ENCODE peak calls at places on chromosomes 2 and 18, in five cellular contexts. X is K562, Q is uterus, Z is spleen, I is stomach. W is an unnamed sample.

GRCh38 chr2:164808776-164809175 is 32.8 kb downstream of the COBLL1 start:
- DNase-seq in Q (no peak), X (no peak), I (no peak), Z (no peak), W (no peak)

GRCh38 chr18:70333757-70334156 is 44.9 kb downstream of the SOCS6 start:
- DNase-seq in X (no peak), Z (no peak), Q (no peak), I (no peak), W (no peak)

GRCh38 chr2:236345081-236345714 is 81.0 kb upstream of the ASB18 start:
- DNase-seq in Q (no peak), I (no peak), X (no peak), Z (no peak), W (peak)

GRCh38 chr18:55839350-55839749 is 251.4 kb upstream of the TCF4 start:
- DNase-seq in Q (no peak), I (no peak), Z (no peak), X (no peak), W (no peak)

GRCh38 chr2:84919885-84920580 is 14.6 kb downstream of the TMSB10 start:
- DNase-seq in Z (no peak), Q (peak), I (no peak), X (peak), W (peak)

GRCh38 chr2:133780099-133780996 is 212.1 kb upstream of the NCKAP5 start:
- DNase-seq in I (peak), X (peak), Q (no peak), Z (no peak), W (peak)

GRCh38 chr18:73979742-73980141 is 167.9 kb downstream of the FBXO15 start:
- DNase-seq in X (no peak), Q (no peak), Z (no peak), I (no peak), W (no peak)

GRCh38 chr2:71882949-71883472 is 264.7 kb downstream of the CYP26B1 start:
- DNase-seq in I (peak), Q (peak), X (peak), Z (peak), W (peak)

GRCh38 chr18:55477537-55478300 is 110.3 kb downstream of the TCF4 start:
- DNase-seq in I (no peak), Q (no peak), Z (no peak), X (no peak), W (no peak)

GRCh38 chr2:217156801-217157200 is 296.9 kb upstream of the TNP1 start:
- DNase-seq in Z (no peak), Q (no peak), X (no peak), I (no peak), W (no peak)

GRCh38 chr18:24853076-24853475 is 392.6 kb downstream of the HRH4 start:
- DNase-seq in Z (no peak), Q (no peak), X (no peak), I (no peak), W (no peak)
- TF ChIP-seq POLR2A in Z (no peak), Q (no peak), X (no peak), I (no peak), W (no peak)

DNA sequence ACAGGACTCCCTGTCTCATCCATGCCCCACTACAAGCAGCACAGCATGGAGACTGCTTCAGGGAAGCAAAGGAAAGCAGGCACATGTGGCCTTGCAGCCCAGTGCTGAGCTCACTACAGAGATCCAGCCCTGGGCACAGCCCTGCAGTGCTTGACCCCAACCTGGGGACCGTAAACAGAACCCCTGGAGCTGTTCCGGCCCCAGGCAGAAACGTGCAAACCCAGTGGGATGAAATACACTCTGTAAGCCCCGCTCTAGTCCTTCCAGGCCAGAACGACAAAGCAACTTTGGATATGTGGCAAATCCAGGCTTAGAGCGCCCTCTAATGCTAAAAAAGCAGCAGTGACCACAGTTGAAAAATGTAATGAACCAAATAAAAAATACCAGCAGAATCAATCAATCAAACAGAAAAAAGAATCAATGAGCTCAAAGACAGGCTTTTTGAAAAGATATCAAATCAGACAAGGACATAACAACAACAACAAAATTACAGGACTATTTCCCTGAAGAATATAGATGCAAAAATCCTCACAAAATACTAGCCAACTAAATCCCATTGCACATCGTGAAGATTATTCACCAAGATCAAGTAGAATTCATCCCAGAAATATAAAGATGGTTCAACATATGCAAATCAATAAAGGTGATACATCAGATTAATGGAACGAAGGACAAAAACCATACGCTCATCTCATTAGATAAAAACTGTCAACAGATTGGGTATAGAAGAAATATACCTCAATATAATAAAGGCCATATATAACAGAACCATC is 45.6 kb downstream of the ZNF519 start:
- DNase-seq in Q (no peak), X (peak), I (no peak), Z (no peak), W (no peak)
- TF ChIP-seq CTCF in Q (peak), X (peak), I (peak), Z (peak), W (no peak)

GRCh38 chr2:27069961-27070618 is 1.4 kb downstream of the OST4 start:
- DNase-seq in X (no peak), Z (peak), Q (no peak), I (no peak), W (no peak)
- H3K4me3 ChIP-seq in X (peak), Z (peak), Q (peak), I (peak), W (no peak)

DNA sequence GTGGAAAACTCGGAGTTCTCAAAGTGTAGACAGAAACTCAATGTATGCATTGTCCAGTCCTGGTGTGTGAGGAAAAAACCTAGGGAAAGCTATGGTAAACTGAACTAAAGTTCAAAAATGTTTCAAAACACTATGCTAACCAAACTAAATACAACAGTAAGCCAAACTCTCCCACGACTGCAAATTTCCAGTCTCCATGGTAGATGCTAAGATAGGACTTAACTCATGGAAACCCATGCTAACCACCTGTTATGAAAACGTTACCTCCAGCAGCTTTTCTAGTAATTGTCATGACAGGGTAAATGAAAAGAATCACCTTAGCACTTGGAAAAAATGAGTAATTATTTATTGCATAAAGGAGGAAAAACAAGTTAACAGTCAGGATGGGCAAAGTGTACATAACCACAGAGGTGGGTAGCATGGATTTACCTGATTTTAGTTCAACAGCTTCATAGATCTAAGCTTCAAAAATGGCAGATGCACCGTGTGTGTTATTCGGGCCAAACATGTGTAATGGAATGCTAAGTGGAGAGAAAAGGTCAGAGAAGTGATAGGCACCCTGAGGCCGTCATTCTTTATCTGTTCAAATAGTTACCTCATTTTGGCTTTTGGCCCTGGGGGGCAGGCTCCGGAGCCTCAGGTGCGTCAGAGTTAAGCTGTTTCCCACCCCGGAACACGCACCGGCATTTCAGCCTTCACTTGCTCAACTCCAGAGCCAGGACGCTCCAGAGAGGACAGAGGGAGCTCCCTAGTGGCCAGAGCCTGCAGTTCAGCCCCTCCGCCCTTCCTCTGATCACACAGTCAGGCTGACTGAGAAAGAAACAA is 135.5 kb upstream of the EPC2 start:
- DNase-seq in Q (peak), I (peak), X (peak), Z (peak), W (peak)
- TF ChIP-seq POLR2A in Q (no peak), I (no peak), X (no peak), Z (no peak), W (no peak)